ENCODE peak calls at places on chromosomes 6 and 20, in nine cellular contexts. U is transverse colon; A is activated naive CD8-positive, alpha-beta T cell treated with anti-CD3 and anti-CD28 coated beads, Interleukin-2, amount 50 U/mL, for 24 hours; T is D341Med; C is stimulated activated CD4-positive, alpha-beta T cell treated with anti-CD3 and anti-CD28 coated beads, Interleukin-2, amount 100 ng/mL, for 24 hours; L is T47D; M is GM13976; E is NCI-H2081; W is HS-27A. P is an unnamed sample.

GRCh38 chr6:124958149-124958548 is 4.1 kb upstream of the RNF217 start:
- DNase-seq in U (no peak), T (no peak), A (no peak), W (no peak), M (no peak), L (no peak), E (no peak), C (no peak), P (no peak)

GRCh38 chr6:161954077-161954476 is 680.2 kb upstream of the AGPAT4 start:
- DNase-seq in L (no peak), U (no peak), A (no peak), W (no peak), E (no peak), C (no peak), T (no peak), M (no peak), P (no peak)

GRCh38 chr6:148735996-148736395 is 10.8 kb upstream of the UST start:
- DNase-seq in E (no peak), T (no peak), L (no peak), M (no peak), W (no peak), U (no peak), C (no peak), A (no peak), P (no peak)

GRCh38 chr6:52663120-52663934 is 7.6 kb upstream of the TMEM14A start:
- DNase-seq in W (peak; percentile 79), M (peak; percentile 74), U (peak; percentile 70), C (peak; percentile 61), L (peak; percentile 62), A (peak; percentile 53), T (peak; percentile 52), E (peak; percentile 69), P (peak; percentile 65)

GRCh38 chr20:8932192-8933150 is 136.4 kb upstream of the PLCB4 start:
- DNase-seq in T (no peak), M (no peak), C (no peak), L (no peak), U (no peak), W (no peak), A (no peak), E (no peak), P (no peak)

GRCh38 chr6:13767121-13767794 is 47.1 kb downstream of the MCUR1 start:
- DNase-seq in A (peak; percentile 57), E (no peak), C (peak; percentile 37), M (no peak), T (no peak), W (no peak), U (peak; percentile 53), L (no peak), P (peak; percentile 17)

GRCh38 chr6:18400831-18401446 is 13.8 kb downstream of the RNF144B start:
- DNase-seq in U (no peak), A (no peak), M (peak; percentile 50), T (no peak), E (no peak), C (no peak), W (no peak), L (no peak), P (no peak)

GRCh38 chr6:135759831-135760230 is 91.7 kb upstream of the PDE7B start:
- DNase-seq in L (no peak), A (no peak), U (no peak), T (no peak), C (no peak), W (no peak), E (no peak), M (no peak), P (peak; percentile 23)

GRCh38 chr6:143950874-143951273 is 57.2 kb downstream of the PLAGL1 start:
- DNase-seq in L (no peak), W (no peak), C (no peak), A (no peak), M (no peak), U (no peak), E (no peak), T (no peak), P (no peak)

GRCh38 chr6:170210026-170210390 is 80.9 kb downstream of the DLL1 start:
- DNase-seq in A (no peak), W (no peak), E (no peak), L (no peak), C (peak; percentile 14), M (no peak), T (no peak), U (no peak), P (no peak)

GRCh38 chr6:57198926-57199636 is 23.0 kb downstream of the RAB23 start:
- DNase-seq in W (no peak), U (peak; percentile 53), M (no peak), T (no peak), C (no peak), L (no peak), A (no peak), E (no peak), P (no peak)

GRCh38 chr6:156928126-156928525 is 150.9 kb downstream of the ARID1B start:
- DNase-seq in U (no peak), C (no peak), E (no peak), M (no peak), A (no peak), W (no peak), T (no peak), L (no peak), P (no peak)

P was measured in HuH-7.